ENCODE peak calls at places on chromosome 21, in nine cellular contexts. I is fibroblast of mammary gland; R is A549; H is activated naive CD4-positive, alpha-beta T cell treated with anti-CD3 and anti-CD28 coated beads for 36 hours; F is BJ; G is fibroblast of pulmonary artery; M is GM12878; V is KG1; E is NCI-H345. B is an unnamed sample.

GRCh38 chr21:34626131-34626530 is 11.2 kb upstream of the RCAN1 start:
- DNase-seq in I (no peak), R (no peak), H (no peak), F (no peak), G (no peak), M (no peak), V (no peak), E (no peak), B (no peak)

GRCh38 chr21:31557956-31558838 is 101.3 kb upstream of the SOD1 start:
- DNase-seq in I (no peak), R (no peak), H (peak), F (no peak), G (peak), M (no peak), V (no peak), E (peak), B (peak)

GRCh38 chr21:14737922-14738321 is 191.8 kb upstream of the SAMSN1 start:
- DNase-seq in I (peak), R (peak), H (peak), F (no peak), G (peak), M (no peak), V (peak), E (no peak), B (peak)

GRCh38 chr21:28908351-28908750 is 84.3 kb downstream of the LTN1 start:
- DNase-seq in I (no peak), R (no peak), H (no peak), F (no peak), G (no peak), M (no peak), V (no peak), E (no peak), B (no peak)

GRCh38 chr21:38996355-38996754 is 186.9 kb downstream of the PSMG1 start:
- DNase-seq in I (no peak), R (no peak), H (no peak), F (no peak), G (no peak), M (no peak), V (no peak), E (no peak), B (no peak)

GRCh38 chr21:26096972-26097371 is 73.6 kb downstream of the APP start:
- DNase-seq in I (no peak), R (no peak), H (no peak), F (no peak), G (no peak), M (no peak), V (no peak), E (no peak), B (no peak)

GRCh38 chr21:39114871-39115658 is 68.2 kb downstream of the PSMG1 start:
- DNase-seq in I (peak), R (no peak), H (no peak), F (no peak), G (peak), M (no peak), V (no peak), E (no peak), B (no peak)

GRCh38 chr21:34952701-34953100 is 96.4 kb downstream of the RUNX1 start:
- DNase-seq in I (no peak), R (no peak), H (no peak), F (no peak), G (no peak), M (no peak), V (no peak), E (peak), B (peak)

GRCh38 chr21:46188226-46189212 is 4.3 kb upstream of the SPATC1L start:
- DNase-seq in I (peak), R (peak), H (no peak), F (no peak), G (peak), M (no peak), V (no peak), E (peak), B (no peak)

GRCh38 chr21:18369115-18369514 is 34.5 kb downstream of the TMPRSS15 start:
- DNase-seq in I (peak), R (no peak), H (no peak), F (no peak), G (peak), M (no peak), V (no peak), E (peak), B (peak)

GRCh38 chr21:28099296-28099695 is 893.4 kb downstream of the LTN1 start:
- DNase-seq in I (peak), R (no peak), H (no peak), F (no peak), G (peak), M (no peak), V (no peak), E (no peak), B (no peak)

GRCh38 chr21:42578761-42579415 is 65.2 kb downstream of the SLC37A1 start:
- DNase-seq in I (no peak), R (no peak), H (no peak), F (no peak), G (no peak), M (no peak), V (no peak), E (no peak), B (no peak)

GRCh38 chr21:35275776-35276175 is 226.7 kb upstream of the RUNX1 start:
- DNase-seq in I (no peak), R (no peak), H (no peak), F (no peak), G (no peak), M (no peak), V (no peak), E (no peak), B (no peak)

GRCh38 chr21:37227071-37228002 is 39.8 kb downstream of the VPS26C start:
- DNase-seq in I (no peak), R (no peak), H (no peak), F (no peak), G (no peak), M (no peak), V (no peak), E (no peak), B (no peak)

GRCh38 chr21:41283211-41283818 is 33.3 kb upstream of the FAM3B start:
- DNase-seq in I (peak), R (peak), H (peak), F (peak), G (peak), M (peak), V (peak), E (peak), B (peak)

GRCh38 chr21:39669485-39669884 is 56.7 kb downstream of the B3GALT5 start:
- DNase-seq in I (no peak), R (no peak), H (no peak), F (no peak), G (no peak), M (no peak), V (no peak), E (peak), B (peak)

GRCh38 chr21:16211339-16212303 is 481.8 kb downstream of the USP25 start:
- DNase-seq in I (peak), R (no peak), H (no peak), F (no peak), G (peak), M (no peak), V (no peak), E (no peak), B (no peak)

GRCh38 chr21:31316488-31317169 is 27.4 kb downstream of the TIAM1 start:
- DNase-seq in I (peak), R (no peak), H (no peak), F (no peak), G (peak), M (no peak), V (no peak), E (no peak), B (no peak)

GRCh38 chr21:32311621-32312020 is 13.0 kb downstream of the MRAP start:
- DNase-seq in I (no peak), R (no peak), H (no peak), F (no peak), G (no peak), M (no peak), V (no peak), E (no peak), B (no peak)

GRCh38 chr21:36587388-36587787 is 107.5 kb upstream of the CLDN14 start:
- DNase-seq in I (peak), R (peak), H (no peak), F (no peak), G (no peak), M (no peak), V (no peak), E (no peak), B (no peak)

GRCh38 chr21:41366522-41367151 is 4.8 kb downstream of the MX2 start:
- DNase-seq in I (peak), R (peak), H (peak), F (no peak), G (peak), M (peak), V (no peak), E (peak), B (no peak)

GRCh38 chr21:34582506-34583150 is 32.3 kb downstream of the RCAN1 start:
- DNase-seq in I (peak), R (peak), H (peak), F (no peak), G (peak), M (no peak), V (no peak), E (no peak), B (no peak)

GRCh38 chr21:46151261-46151988 is 4.0 kb downstream of the FTCD start:
- DNase-seq in I (no peak), R (no peak), H (no peak), F (no peak), G (no peak), M (no peak), V (no peak), E (no peak), B (no peak)

GRCh38 chr21:45167796-45168222 is 93.4 kb downstream of the ADARB1 start:
- DNase-seq in I (peak), R (no peak), H (no peak), F (peak), G (peak), M (no peak), V (no peak), E (no peak), B (no peak)

GRCh38 chr21:31733521-31734149 is 1.7 kb upstream of the SCAF4 start:
- DNase-seq in I (peak), R (no peak), H (no peak), F (no peak), G (no peak), M (no peak), V (no peak), E (no peak), B (no peak)

GRCh38 chr21:36966066-36966845 is at the start of gene HLCS:
- DNase-seq in I (peak), R (peak), H (peak), F (no peak), G (peak), M (no peak), V (no peak), E (peak), B (peak)

GRCh38 chr21:36909901-36910561 is 56.4 kb downstream of the HLCS start:
- DNase-seq in I (peak), R (peak), H (no peak), F (peak), G (peak), M (no peak), V (no peak), E (no peak), B (no peak)

GRCh38 chr21:46116846-46117585 is 19.1 kb downstream of the COL6A2 start:
- DNase-seq in I (peak), R (no peak), H (no peak), F (no peak), G (no peak), M (no peak), V (no peak), E (no peak), B (no peak)

GRCh38 chr21:42169758-42170157 is 49.2 kb upstream of the ABCG1 start:
- DNase-seq in I (no peak), R (no peak), H (no peak), F (no peak), G (no peak), M (no peak), V (no peak), E (no peak), B (no peak)

GRCh38 chr21:44954281-44954771 is 14.5 kb downstream of the SLX9 start:
- DNase-seq in I (no peak), R (no peak), H (no peak), F (no peak), G (no peak), M (no peak), V (no peak), E (no peak), B (no peak)

GRCh38 chr21:41777934-41778815 is 11.3 kb upstream of the RIPK4 start:
- DNase-seq in I (peak), R (no peak), H (peak), F (no peak), G (peak), M (no peak), V (no peak), E (peak), B (peak)

GRCh38 chr21:33028271-33028670 is 2.5 kb downstream of the OLIG2 start:
- DNase-seq in I (no peak), R (no peak), H (no peak), F (no peak), G (no peak), M (no peak), V (no peak), E (no peak), B (no peak)

GRCh38 chr21:15809818-15810217 is 80.0 kb downstream of the USP25 start:
- DNase-seq in I (peak), R (no peak), H (peak), F (no peak), G (peak), M (no peak), V (no peak), E (no peak), B (no peak)

GRCh38 chr21:43585924-43586411 is 73.3 kb downstream of the HSF2BP start:
- DNase-seq in I (peak), R (peak), H (no peak), F (peak), G (peak), M (no peak), V (no peak), E (no peak), B (no peak)

GRCh38 chr21:40386301-40386911 is 460.6 kb downstream of the DSCAM start:
- DNase-seq in I (no peak), R (peak), H (peak), F (no peak), G (no peak), M (no peak), V (no peak), E (peak), B (peak)

GRCh38 chr21:36134820-36135390 is at the start of gene CBR3:
- DNase-seq in I (peak), R (peak), H (peak), F (no peak), G (peak), M (no peak), V (no peak), E (peak), B (no peak)

GRCh38 chr21:18951291-18952038 is 547.9 kb upstream of the TMPRSS15 start:
- DNase-seq in I (peak), R (no peak), H (no peak), F (no peak), G (peak), M (no peak), V (peak), E (peak), B (peak)

B was measured in NCI-H748 treated with DMSO at 0.1 percent for 48 hours.